ENCODE peak calls at places on chromosomes 13 and 19, in five cellular contexts. Q is IMR-90, X is colonic mucosa, D is adipocyte, W is GM23248. T is an unnamed sample. For H3K36me3, the result is how much of the 10 kb centered on the place peaks cover.

GRCh38 chr13:41241626-41242025 is 21.8 kb downstream of the MTRF1 start:
- DNase-seq in Q (no peak), X (no peak), D (no peak), W (no peak), T (no peak)

GRCh38 chr13:110005563-110005962 is 219.2 kb upstream of the IRS2 start:
- DNase-seq in Q (no peak), X (no peak), D (no peak), W (peak), T (no peak)

GRCh38 chr19:16542894-16543498 is 759 bp upstream of the CHERP start:
- DNase-seq in Q (no peak), X (no peak), D (no peak), W (peak), T (no peak)

GRCh38 chr13:65724261-65724660 is 1505.9 kb downstream of the PCDH9 start:
- DNase-seq in Q (peak), X (no peak), D (peak), W (no peak), T (peak)

GRCh38 chr13:112325941-112326645 is 50.1 kb upstream of the SPACA7 start:
- DNase-seq in Q (no peak), X (no peak), D (no peak), W (peak), T (no peak)

GRCh38 chr19:38316477-38317067 is 825 bp upstream of the YIF1B start:
- DNase-seq in Q (no peak), X (no peak), D (no peak), W (no peak), T (no peak)

GRCh38 chr13:95298971-95299627 is 2.2 kb downstream of the ABCC4 start:
- DNase-seq in Q (peak), X (no peak), D (peak), W (peak), T (no peak)

GRCh38 chr13:102172406-102172805 is 229.4 kb downstream of the FGF14 start:
- DNase-seq in Q (no peak), X (no peak), D (no peak), W (no peak), T (no peak)

GRCh38 chr13:25881946-25882574 is 169.8 kb downstream of the SHISA2 start:
- DNase-seq in Q (no peak), X (no peak), D (peak), W (no peak), T (peak)

GRCh38 chr19:23795462-23795861 is 36.8 kb upstream of the ZNF681 start:
- DNase-seq in Q (no peak), X (no peak), D (no peak), W (no peak), T (no peak)

GRCh38 chr19:19460258-19460731 is 54.8 kb downstream of the GATAD2A start:
- DNase-seq in Q (peak), X (no peak), D (no peak), W (peak), T (no peak)

GRCh38 chr19:40237791-40238190 is 11.3 kb upstream of the CCNP start:
- DNase-seq in Q (no peak), X (no peak), D (no peak), W (no peak), T (no peak)

GRCh38 chr19:11179716-11180297 is 17.5 kb downstream of the KANK2 start:
- DNase-seq in Q (no peak), X (no peak), D (no peak), W (no peak), T (no peak)

GRCh38 chr13:51246005-51246404 is 23.8 kb downstream of the FAM124A start:
- DNase-seq in Q (no peak), X (no peak), D (no peak), W (no peak), T (no peak)

GRCh38 chr13:26340812-26341211 is 86.9 kb downstream of the CDK8 start:
- DNase-seq in Q (peak), X (no peak), D (peak), W (peak), T (no peak)

GRCh38 chr13:114067886-114068722 is 64.3 kb downstream of the RASA3 start:
- DNase-seq in Q (no peak), X (no peak), D (no peak), W (no peak), T (no peak)

GRCh38 chr19:37886571-37886970 is 19.8 kb downstream of the WDR87 start:
- DNase-seq in Q (no peak), X (no peak), D (no peak), W (no peak), T (no peak)

GRCh38 chr19:1469200-1469935 is 9.6 kb downstream of the C19orf25 start:
- DNase-seq in Q (no peak), X (no peak), D (no peak), W (peak), T (no peak)

GRCh38 chr13:31998131-31998530 is 33.4 kb upstream of the FRY start:
- DNase-seq in Q (no peak), X (peak), D (peak), W (no peak), T (no peak)

GRCh38 chr13:109381546-109382180 is 404.7 kb downstream of the IRS2 start:
- DNase-seq in Q (peak), X (no peak), D (peak), W (peak), T (no peak)

GRCh38 chr13:40993987-40994386 is 25.1 kb downstream of the ELF1 start:
- DNase-seq in Q (no peak), X (peak), D (no peak), W (no peak), T (no peak)

GRCh38 chr13:112055417-112056206 is 11.3 kb upstream of the SOX1 start:
- DNase-seq in Q (no peak), X (no peak), D (no peak), W (no peak), T (no peak)

GRCh38 chr13:113449693-113450347 is 3.5 kb downstream of the ADPRHL1 start:
- DNase-seq in Q (no peak), X (no peak), D (no peak), W (no peak), T (no peak)

GRCh38 chr19:48994035-48994386 is 324 bp downstream of the RUVBL2 start:
- DNase-seq in Q (no peak), X (no peak), D (peak), W (peak), T (no peak)

GRCh38 chr13:51240888-51241475 is 18.8 kb downstream of the FAM124A start:
- DNase-seq in Q (no peak), X (no peak), D (no peak), W (no peak), T (peak)

GRCh38 chr13:41995946-41996345 is 35.0 kb upstream of the VWA8 start:
- DNase-seq in Q (peak), X (no peak), D (no peak), W (peak), T (no peak)

GRCh38 chr13:50414640-50415039 is 399.4 kb downstream of the KCNRG start:
- DNase-seq in Q (no peak), X (no peak), D (no peak), W (no peak), T (no peak)

GRCh38 chr19:21603431-21604153 is 98.2 kb downstream of the ZNF429 start:
- DNase-seq in Q (no peak), X (no peak), D (peak), W (peak), T (no peak)

GRCh38 chr13:72622546-72622945 is 104.9 kb downstream of the MZT1 start:
- DNase-seq in Q (no peak), X (no peak), D (no peak), W (no peak), T (no peak)

GRCh38 chr13:109725995-109726637 is 60.3 kb downstream of the IRS2 start:
- DNase-seq in Q (no peak), X (no peak), D (no peak), W (no peak), T (no peak)

GRCh38 chr19:16342002-16342715 is 17.5 kb downstream of the KLF2 start:
- DNase-seq in Q (no peak), X (no peak), D (no peak), W (peak), T (no peak)

DNA sequence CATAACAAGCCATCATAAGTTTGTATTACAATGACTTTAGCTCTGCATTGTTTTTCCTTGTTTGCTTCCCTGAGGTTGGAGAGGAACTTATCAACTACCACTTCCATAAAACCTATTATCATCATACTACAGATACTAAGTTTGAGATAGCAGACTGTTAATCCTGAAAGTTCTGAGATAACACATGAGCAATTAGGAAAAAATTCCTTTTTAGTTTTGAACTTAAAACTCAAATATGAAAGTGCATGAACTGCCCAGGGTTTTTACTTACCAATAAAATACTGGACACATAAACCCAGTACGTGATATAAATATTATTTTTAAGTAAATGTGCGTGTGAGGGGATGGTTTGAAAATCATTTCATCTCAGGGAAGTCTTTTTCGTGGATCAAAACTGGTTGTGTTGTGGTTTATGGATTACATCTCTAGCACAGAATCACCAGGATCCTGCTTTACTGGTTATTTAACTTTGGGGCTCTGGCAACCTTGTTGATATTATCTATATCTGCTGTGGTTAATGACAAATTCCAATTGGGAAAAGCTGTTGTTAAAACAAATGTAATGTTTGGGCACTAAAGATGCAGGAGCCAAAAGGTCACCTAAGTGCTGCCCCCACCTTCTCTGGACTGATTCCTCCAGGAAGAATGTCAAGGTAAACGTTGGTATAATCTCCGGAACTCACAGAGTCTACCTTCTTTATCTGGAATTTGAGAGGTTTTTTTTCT is 12.4 kb downstream of the CDX2 start:
- DNase-seq in Q (no peak), X (peak), D (no peak), W (no peak), T (no peak)
- H3K9ac ChIP-seq in Q (no peak), X (no peak), D (no peak), W (no peak), T (no peak)

GRCh38 chr19:44653343-44653742 is 9.6 kb downstream of the PVR start:
- DNase-seq in Q (no peak), X (no peak), D (no peak), W (no peak), T (no peak)

GRCh38 chr19:44647144-44647543 is 3.4 kb downstream of the PVR start:
- DNase-seq in Q (no peak), X (no peak), D (no peak), W (no peak), T (no peak)

GRCh38 chr19:44646049-44646416 is 2.3 kb downstream of the PVR start:
- DNase-seq in Q (no peak), X (no peak), D (no peak), W (no peak), T (no peak)

GRCh38 chr19:44648536-44649370 is 5.0 kb downstream of the PVR start:
- DNase-seq in Q (peak), X (no peak), D (peak), W (peak), T (no peak)

GRCh38 chr19:44649578-44650145 is 6.0 kb downstream of the PVR start:
- DNase-seq in Q (no peak), X (no peak), D (no peak), W (no peak), T (no peak)
- H3K36me3 ChIP-seq in Q (half or more), X (under half), D (under half), W (under half), T (half or more)

DNA sequence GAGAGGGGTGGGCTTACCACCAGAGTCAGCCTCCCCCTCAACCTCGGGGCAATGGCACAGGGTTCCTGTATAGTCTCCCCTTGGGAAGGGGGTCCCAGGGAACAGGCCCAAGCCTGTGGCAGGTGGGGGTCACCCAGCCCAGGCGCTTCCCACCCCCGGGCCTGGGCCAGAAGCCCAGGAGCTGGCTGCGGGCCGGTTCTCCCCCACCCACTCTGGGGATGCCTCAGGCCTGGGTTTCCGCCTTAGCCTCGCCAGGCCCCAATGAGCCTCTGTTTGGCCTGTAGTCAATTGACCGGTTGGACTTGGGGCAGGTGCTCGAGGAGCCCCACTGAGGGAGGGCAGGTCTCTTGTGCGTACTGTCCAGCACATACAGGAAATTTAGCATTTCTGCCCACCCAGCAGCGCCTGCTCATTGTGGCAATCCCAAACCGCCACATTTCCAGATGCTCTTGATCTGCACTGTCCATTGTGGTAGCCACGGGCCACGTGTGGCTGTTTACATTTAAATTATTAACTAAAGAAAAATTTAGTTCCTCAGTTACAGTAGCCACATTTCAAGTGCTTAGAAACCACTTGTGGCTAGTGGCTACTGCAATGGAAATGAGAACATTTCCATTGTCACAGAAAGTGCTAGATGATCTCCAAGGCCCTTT is 9.9 kb downstream of the LYL1 start:
- DNase-seq in Q (peak), X (no peak), D (no peak), W (peak), T (no peak)
- H3K9ac ChIP-seq in Q (no peak), X (no peak), D (peak), W (no peak), T (no peak)

GRCh38 chr19:47371269-47371668 is 22.2 kb downstream of the DHX34 start:
- DNase-seq in Q (no peak), X (no peak), D (no peak), W (no peak), T (no peak)

GRCh38 chr19:47374876-47375693 is 26.0 kb downstream of the DHX34 start:
- DNase-seq in Q (no peak), X (no peak), D (no peak), W (no peak), T (no peak)

GRCh38 chr19:47373246-47374240 is 24.4 kb downstream of the DHX34 start:
- DNase-seq in Q (no peak), X (no peak), D (no peak), W (no peak), T (no peak)

GRCh38 chr19:47372603-47373002 is 23.5 kb downstream of the DHX34 start:
- DNase-seq in Q (no peak), X (no peak), D (no peak), W (no peak), T (no peak)

DNA sequence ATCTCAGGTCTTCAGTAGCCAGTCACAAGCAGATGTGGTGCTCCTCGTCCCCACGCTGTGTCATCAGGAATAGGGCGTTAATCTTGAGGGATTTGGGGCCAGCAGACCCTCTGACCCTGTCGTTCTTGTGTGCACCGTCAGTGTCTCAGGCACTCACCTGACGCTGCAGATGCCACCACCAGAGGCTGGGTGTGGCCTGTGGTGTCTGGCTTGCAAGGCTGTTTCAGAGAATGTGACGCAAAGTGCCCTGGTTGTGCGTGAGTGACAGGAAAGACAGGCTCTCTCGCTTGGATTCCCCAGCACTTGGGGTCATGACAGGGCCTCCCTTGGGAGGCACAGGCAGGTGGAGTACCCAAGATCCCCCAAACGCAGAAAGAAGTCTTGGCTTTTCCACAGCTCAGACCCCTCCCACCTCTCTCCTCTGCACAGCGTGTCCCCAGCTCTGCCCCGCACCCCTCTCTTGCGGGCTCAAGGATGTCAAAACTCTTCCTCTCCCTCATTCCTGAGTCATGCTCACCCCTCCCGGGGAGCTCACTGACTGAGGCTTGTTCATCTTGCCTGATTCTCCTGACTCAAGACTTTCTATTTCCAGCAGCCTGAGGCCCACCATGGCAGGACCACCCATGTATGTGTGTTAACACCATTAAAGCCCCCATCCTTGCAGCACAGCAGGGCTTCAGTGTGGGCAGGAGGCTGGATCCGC is 21.0 kb downstream of the DHX34 start:
- DNase-seq in Q (peak), X (no peak), D (peak), W (peak), T (no peak)
- H3K36me3 ChIP-seq in Q (under half), X (under half), D (half or more), W (under half), T (half or more)

DNA sequence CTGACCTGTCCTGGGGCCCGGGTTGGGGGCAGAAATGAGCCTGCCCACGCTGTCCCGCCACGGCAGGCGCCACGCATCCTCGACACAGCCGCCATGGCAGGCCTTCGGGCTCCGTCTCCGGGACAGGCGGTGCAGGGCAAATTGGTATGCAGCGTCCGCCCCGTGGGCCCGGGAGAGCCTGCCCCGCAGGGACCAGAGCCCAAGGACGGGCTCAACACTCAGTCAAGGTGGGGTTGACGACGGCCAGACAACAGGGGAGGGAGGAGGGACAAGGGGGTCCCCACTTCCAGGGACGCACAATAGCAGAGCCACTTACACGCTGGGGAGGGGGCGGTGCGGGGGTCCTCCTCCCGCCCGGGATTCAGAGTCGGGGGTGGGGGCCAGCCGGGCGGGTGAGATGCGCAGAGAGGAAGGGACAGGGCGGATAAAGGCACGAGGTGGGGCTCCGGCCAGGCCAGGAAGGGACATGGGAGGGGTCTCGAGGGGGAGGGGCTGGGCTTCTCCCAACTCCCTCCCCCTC is 1.2 kb downstream of the CTXN1 start:
- DNase-seq in Q (no peak), X (no peak), D (no peak), W (no peak), T (no peak)
- H3K9ac ChIP-seq in Q (no peak), X (no peak), D (no peak), W (peak), T (no peak)

DNA sequence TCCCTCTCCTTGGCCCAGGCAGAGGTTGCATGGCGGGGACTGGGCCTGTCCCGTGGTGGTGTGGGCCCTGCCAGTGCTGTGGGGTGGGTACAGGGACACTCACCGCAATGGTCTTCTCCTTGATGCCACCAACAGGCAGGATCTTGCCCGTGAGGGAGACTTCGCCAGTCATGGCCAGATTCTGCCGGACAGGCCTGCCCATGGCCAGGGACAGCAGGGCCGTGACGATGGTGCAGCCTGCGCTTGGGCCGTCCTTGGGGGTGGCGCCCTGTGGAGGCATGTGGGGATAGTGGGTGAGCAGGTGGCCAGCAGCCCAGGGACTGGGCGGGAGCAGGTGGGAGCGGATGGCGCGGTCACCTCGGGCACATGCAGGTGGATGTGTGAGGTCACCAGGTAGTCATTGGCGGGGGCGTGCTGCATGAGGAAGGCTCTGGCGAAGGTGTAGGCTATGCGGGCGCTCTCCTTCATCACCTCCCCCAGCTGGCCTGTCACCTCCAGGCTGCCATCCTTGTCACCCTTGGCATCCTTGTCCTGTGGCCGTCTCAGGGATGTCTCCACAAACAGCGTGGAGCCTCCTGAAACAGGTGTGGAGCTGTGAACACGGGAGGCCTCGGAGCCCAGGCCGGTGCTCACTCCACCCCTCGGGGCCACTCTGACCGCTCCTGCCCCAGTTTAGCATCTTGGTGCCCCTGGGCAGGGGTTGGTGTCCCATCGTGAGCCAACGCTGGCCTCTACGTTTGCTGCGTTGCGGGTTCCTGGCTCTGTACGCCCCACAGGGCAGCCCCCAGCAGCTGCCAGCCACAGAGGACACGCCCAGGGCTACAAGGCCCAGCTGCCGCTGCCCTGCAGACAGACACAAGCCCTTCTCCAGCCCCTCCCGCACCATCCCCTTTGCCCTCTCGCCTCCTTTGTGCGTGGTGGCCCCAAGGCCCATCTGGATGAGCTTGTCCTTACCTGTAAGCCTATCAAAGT is 3.4 kb downstream of the RPL36 start:
- DNase-seq in Q (no peak), X (no peak), D (no peak), W (no peak), T (no peak)
- H3K36me3 ChIP-seq in Q (half or more), X (under half), D (half or more), W (under half), T (half or more)

T was measured in SK-N-MC.